ENCODE peak calls at places on chromosomes 6 and 20, in ten cellular contexts. One of them, this sample, is unnamed.
A peak's percentile ranks its signal among the peaks of the same experiment; 100 is the strongest.

GRCh38 chr20:53463101-53463972 is 130.3 kb downstream of the ZNF217 start:
- DNase-seq in CD8-positive, alpha-beta memory T cell: no peak
- DNase-seq in stimulated activated CD4-positive, alpha-beta T cell treated with anti-CD3 and anti-CD28 coated beads, Interleukin-4, amount 100 ng/mL, for 24 hours: no peak
- DNase-seq in left kidney: no peak
- DNase-seq in Kasumi-1: no peak
- DNase-seq in choroid plexus epithelial cell: no peak
- DNase-seq in non-pigmented ciliary epithelial cell: no peak
- DNase-seq in HT-29: peak; percentile 25
- DNase-seq in neural crest cell: no peak
- DNase-seq in IMR-90: no peak
- DNase-seq in this sample: no peak

GRCh38 chr20:35363190-35363589 is 48.6 kb downstream of the UQCC1 start:
- DNase-seq in CD8-positive, alpha-beta memory T cell: no peak
- DNase-seq in stimulated activated CD4-positive, alpha-beta T cell treated with anti-CD3 and anti-CD28 coated beads, Interleukin-4, amount 100 ng/mL, for 24 hours: no peak
- DNase-seq in left kidney: no peak
- DNase-seq in Kasumi-1: no peak
- DNase-seq in choroid plexus epithelial cell: peak; percentile 41
- DNase-seq in non-pigmented ciliary epithelial cell: no peak
- DNase-seq in HT-29: no peak
- DNase-seq in neural crest cell: no peak
- DNase-seq in IMR-90: peak; percentile 67
- DNase-seq in this sample: no peak

GRCh38 chr20:38645980-38646858 is 44.6 kb downstream of the ARHGAP40 start:
- DNase-seq in CD8-positive, alpha-beta memory T cell: peak; percentile 91
- DNase-seq in stimulated activated CD4-positive, alpha-beta T cell treated with anti-CD3 and anti-CD28 coated beads, Interleukin-4, amount 100 ng/mL, for 24 hours: peak; percentile 90
- DNase-seq in left kidney: peak; percentile 87
- DNase-seq in Kasumi-1: peak; percentile 78
- DNase-seq in choroid plexus epithelial cell: peak; percentile 70
- DNase-seq in non-pigmented ciliary epithelial cell: no peak
- DNase-seq in HT-29: peak; percentile 83
- DNase-seq in neural crest cell: peak; percentile 84
- DNase-seq in IMR-90: peak; percentile 50
- DNase-seq in this sample: peak; percentile 46

GRCh38 chr6:45566882-45567281 is 189.1 kb upstream of the SUPT3H start:
- DNase-seq in CD8-positive, alpha-beta memory T cell: no peak
- DNase-seq in stimulated activated CD4-positive, alpha-beta T cell treated with anti-CD3 and anti-CD28 coated beads, Interleukin-4, amount 100 ng/mL, for 24 hours: no peak
- DNase-seq in left kidney: peak; percentile 60
- DNase-seq in Kasumi-1: no peak
- DNase-seq in choroid plexus epithelial cell: peak; percentile 28
- DNase-seq in non-pigmented ciliary epithelial cell: no peak
- DNase-seq in HT-29: peak; percentile 96
- DNase-seq in neural crest cell: no peak
- DNase-seq in IMR-90: peak; percentile 41
- DNase-seq in this sample: no peak

GRCh38 chr6:135936606-135937005 is 85.1 kb downstream of the PDE7B start:
- DNase-seq in CD8-positive, alpha-beta memory T cell: no peak
- DNase-seq in stimulated activated CD4-positive, alpha-beta T cell treated with anti-CD3 and anti-CD28 coated beads, Interleukin-4, amount 100 ng/mL, for 24 hours: no peak
- DNase-seq in left kidney: no peak
- DNase-seq in Kasumi-1: no peak
- DNase-seq in choroid plexus epithelial cell: peak; percentile 96
- DNase-seq in non-pigmented ciliary epithelial cell: peak; percentile 97
- DNase-seq in HT-29: no peak
- DNase-seq in neural crest cell: no peak
- DNase-seq in IMR-90: peak; percentile 98
- DNase-seq in this sample: peak; percentile 94

GRCh38 chr20:10861086-10861485 is 187.3 kb upstream of the JAG1 start:
- DNase-seq in CD8-positive, alpha-beta memory T cell: no peak
- DNase-seq in stimulated activated CD4-positive, alpha-beta T cell treated with anti-CD3 and anti-CD28 coated beads, Interleukin-4, amount 100 ng/mL, for 24 hours: no peak
- DNase-seq in left kidney: no peak
- DNase-seq in Kasumi-1: no peak
- DNase-seq in choroid plexus epithelial cell: peak; percentile 81
- DNase-seq in non-pigmented ciliary epithelial cell: peak; percentile 89
- DNase-seq in HT-29: no peak
- DNase-seq in neural crest cell: no peak
- DNase-seq in IMR-90: peak; percentile 83
- DNase-seq in this sample: peak; percentile 54

GRCh38 chr6:35282472-35282871 is 15.1 kb upstream of the DEF6 start:
- DNase-seq in CD8-positive, alpha-beta memory T cell: no peak
- DNase-seq in stimulated activated CD4-positive, alpha-beta T cell treated with anti-CD3 and anti-CD28 coated beads, Interleukin-4, amount 100 ng/mL, for 24 hours: no peak
- DNase-seq in left kidney: no peak
- DNase-seq in Kasumi-1: no peak
- DNase-seq in choroid plexus epithelial cell: no peak
- DNase-seq in non-pigmented ciliary epithelial cell: no peak
- DNase-seq in HT-29: no peak
- DNase-seq in neural crest cell: no peak
- DNase-seq in IMR-90: no peak
- DNase-seq in this sample: no peak

GRCh38 chr6:102736941-102737368 is 1343.4 kb downstream of the GRIK2 start:
- DNase-seq in CD8-positive, alpha-beta memory T cell: no peak
- DNase-seq in stimulated activated CD4-positive, alpha-beta T cell treated with anti-CD3 and anti-CD28 coated beads, Interleukin-4, amount 100 ng/mL, for 24 hours: no peak
- DNase-seq in left kidney: no peak
- DNase-seq in Kasumi-1: no peak
- DNase-seq in choroid plexus epithelial cell: peak; percentile 42
- DNase-seq in non-pigmented ciliary epithelial cell: peak; percentile 35
- DNase-seq in HT-29: no peak
- DNase-seq in neural crest cell: no peak
- DNase-seq in IMR-90: peak; percentile 76
- DNase-seq in this sample: peak; percentile 60

GRCh38 chr6:19995575-19996257 is 158.5 kb downstream of the ID4 start:
- DNase-seq in CD8-positive, alpha-beta memory T cell: no peak
- DNase-seq in stimulated activated CD4-positive, alpha-beta T cell treated with anti-CD3 and anti-CD28 coated beads, Interleukin-4, amount 100 ng/mL, for 24 hours: no peak
- DNase-seq in left kidney: no peak
- DNase-seq in Kasumi-1: no peak
- DNase-seq in choroid plexus epithelial cell: no peak
- DNase-seq in non-pigmented ciliary epithelial cell: no peak
- DNase-seq in HT-29: no peak
- DNase-seq in neural crest cell: no peak
- DNase-seq in IMR-90: no peak
- DNase-seq in this sample: no peak

GRCh38 chr6:37483917-37484785 is 15.5 kb downstream of the CCDC167 start:
- DNase-seq in CD8-positive, alpha-beta memory T cell: peak; percentile 85
- DNase-seq in stimulated activated CD4-positive, alpha-beta T cell treated with anti-CD3 and anti-CD28 coated beads, Interleukin-4, amount 100 ng/mL, for 24 hours: peak; percentile 77
- DNase-seq in left kidney: peak; percentile 82
- DNase-seq in Kasumi-1: peak; percentile 40
- DNase-seq in choroid plexus epithelial cell: peak; percentile 53
- DNase-seq in non-pigmented ciliary epithelial cell: no peak
- DNase-seq in HT-29: peak; percentile 61
- DNase-seq in neural crest cell: peak; percentile 72
- DNase-seq in IMR-90: peak; percentile 29
- DNase-seq in this sample: peak; percentile 21

GRCh38 chr6:56448056-56448455 is 194.6 kb downstream of the DST start:
- DNase-seq in CD8-positive, alpha-beta memory T cell: no peak
- DNase-seq in stimulated activated CD4-positive, alpha-beta T cell treated with anti-CD3 and anti-CD28 coated beads, Interleukin-4, amount 100 ng/mL, for 24 hours: no peak
- DNase-seq in left kidney: no peak
- DNase-seq in Kasumi-1: no peak
- DNase-seq in choroid plexus epithelial cell: peak; percentile 29
- DNase-seq in non-pigmented ciliary epithelial cell: no peak
- DNase-seq in HT-29: no peak
- DNase-seq in neural crest cell: no peak
- DNase-seq in IMR-90: no peak
- DNase-seq in this sample: no peak

This sample was measured in AG10803.